ENCODE peak calls at places on chromosome 7, in five cellular contexts. One of them, this sample, is unnamed.
A peak's percentile ranks its signal among the peaks of the same experiment; 100 is the strongest.

GRCh38 chr7:120005720-120006119 is 267.3 kb upstream of the KCND2 start:
- DNase-seq in Jurkat, Clone E6-1: no peak
- DNase-seq in naive thymus-derived CD8-positive, alpha-beta T cell: no peak
- DNase-seq in ACHN: no peak
- DNase-seq in CD4-positive, alpha-beta T cell: no peak
- DNase-seq in this sample: no peak

GRCh38 chr7:55593172-55593514 is 20.8 kb upstream of the VOPP1 start:
- DNase-seq in Jurkat, Clone E6-1: no peak
- DNase-seq in naive thymus-derived CD8-positive, alpha-beta T cell: no peak
- DNase-seq in ACHN: no peak
- DNase-seq in CD4-positive, alpha-beta T cell: no peak
- DNase-seq in this sample: no peak

GRCh38 chr7:43294080-43294630 is 181.7 kb downstream of the HECW1 start:
- DNase-seq in Jurkat, Clone E6-1: no peak
- DNase-seq in naive thymus-derived CD8-positive, alpha-beta T cell: no peak
- DNase-seq in ACHN: peak; percentile 19
- DNase-seq in CD4-positive, alpha-beta T cell: no peak
- DNase-seq in this sample: no peak

GRCh38 chr7:147570390-147570789 is 1020.2 kb upstream of the C7orf33 start:
- DNase-seq in Jurkat, Clone E6-1: no peak
- DNase-seq in naive thymus-derived CD8-positive, alpha-beta T cell: no peak
- DNase-seq in ACHN: no peak
- DNase-seq in CD4-positive, alpha-beta T cell: no peak
- DNase-seq in this sample: no peak

GRCh38 chr7:123724725-123725381 is 23.9 kb downstream of the WASL start:
- DNase-seq in Jurkat, Clone E6-1: peak; percentile 85
- DNase-seq in naive thymus-derived CD8-positive, alpha-beta T cell: no peak
- DNase-seq in ACHN: no peak
- DNase-seq in CD4-positive, alpha-beta T cell: no peak
- DNase-seq in this sample: no peak

GRCh38 chr7:106730021-106730420 is 69.1 kb upstream of the CCDC71L start:
- DNase-seq in Jurkat, Clone E6-1: no peak
- DNase-seq in naive thymus-derived CD8-positive, alpha-beta T cell: no peak
- DNase-seq in ACHN: no peak
- DNase-seq in CD4-positive, alpha-beta T cell: no peak
- DNase-seq in this sample: no peak

GRCh38 chr7:91085175-91085574 is 179.1 kb upstream of the FZD1 start:
- DNase-seq in Jurkat, Clone E6-1: peak; percentile 67
- DNase-seq in naive thymus-derived CD8-positive, alpha-beta T cell: no peak
- DNase-seq in ACHN: no peak
- DNase-seq in CD4-positive, alpha-beta T cell: no peak
- DNase-seq in this sample: no peak

GRCh38 chr7:96219382-96220130 is 102.3 kb downstream of the SLC25A13 start:
- DNase-seq in Jurkat, Clone E6-1: no peak
- DNase-seq in naive thymus-derived CD8-positive, alpha-beta T cell: no peak
- DNase-seq in ACHN: peak; percentile 80
- DNase-seq in CD4-positive, alpha-beta T cell: no peak
- DNase-seq in this sample: no peak

GRCh38 chr7:66413379-66414114 is 208.4 kb downstream of the TPST1 start:
- DNase-seq in Jurkat, Clone E6-1: no peak
- DNase-seq in naive thymus-derived CD8-positive, alpha-beta T cell: peak; percentile 80
- DNase-seq in ACHN: peak; percentile 92
- DNase-seq in CD4-positive, alpha-beta T cell: peak; percentile 74
- DNase-seq in this sample: peak; percentile 73

GRCh38 chr7:123260428-123260960 is 60.7 kb upstream of the SLC13A1 start:
- DNase-seq in Jurkat, Clone E6-1: no peak
- DNase-seq in naive thymus-derived CD8-positive, alpha-beta T cell: no peak
- DNase-seq in ACHN: no peak
- DNase-seq in CD4-positive, alpha-beta T cell: no peak
- DNase-seq in this sample: no peak

GRCh38 chr7:2732959-2733584 is 45.1 kb downstream of the AMZ1 start:
- DNase-seq in Jurkat, Clone E6-1: no peak
- DNase-seq in naive thymus-derived CD8-positive, alpha-beta T cell: no peak
- DNase-seq in ACHN: no peak
- DNase-seq in CD4-positive, alpha-beta T cell: no peak
- DNase-seq in this sample: no peak

GRCh38 chr7:70131807-70132565 is 533.7 kb downstream of the AUTS2 start:
- DNase-seq in Jurkat, Clone E6-1: no peak
- DNase-seq in naive thymus-derived CD8-positive, alpha-beta T cell: no peak
- DNase-seq in ACHN: no peak
- DNase-seq in CD4-positive, alpha-beta T cell: no peak
- DNase-seq in this sample: no peak

GRCh38 chr7:108875139-108875538 is 305.5 kb downstream of the DNAJB9 start:
- DNase-seq in Jurkat, Clone E6-1: no peak
- DNase-seq in naive thymus-derived CD8-positive, alpha-beta T cell: no peak
- DNase-seq in ACHN: peak; percentile 34
- DNase-seq in CD4-positive, alpha-beta T cell: no peak
- DNase-seq in this sample: peak; percentile 4

GRCh38 chr7:27198871-27199801 is 755 bp downstream of the HOXA13 start:
- DNase-seq in Jurkat, Clone E6-1: no peak
- DNase-seq in naive thymus-derived CD8-positive, alpha-beta T cell: no peak
- DNase-seq in ACHN: peak; percentile 45
- DNase-seq in CD4-positive, alpha-beta T cell: no peak
- DNase-seq in this sample: no peak

GRCh38 chr7:131196808-131197207 is 130.9 kb upstream of the MKLN1 start:
- DNase-seq in Jurkat, Clone E6-1: no peak
- DNase-seq in naive thymus-derived CD8-positive, alpha-beta T cell: no peak
- DNase-seq in ACHN: peak; percentile 49
- DNase-seq in CD4-positive, alpha-beta T cell: no peak
- DNase-seq in this sample: no peak

GRCh38 chr7:84813376-84813775 is 373.5 kb downstream of the SEMA3D start:
- DNase-seq in Jurkat, Clone E6-1: no peak
- DNase-seq in naive thymus-derived CD8-positive, alpha-beta T cell: no peak
- DNase-seq in ACHN: no peak
- DNase-seq in CD4-positive, alpha-beta T cell: no peak
- DNase-seq in this sample: no peak

GRCh38 chr7:72336887-72337821 is 75.0 kb downstream of the CALN1 start:
- DNase-seq in Jurkat, Clone E6-1: no peak
- DNase-seq in naive thymus-derived CD8-positive, alpha-beta T cell: no peak
- DNase-seq in ACHN: no peak
- DNase-seq in CD4-positive, alpha-beta T cell: no peak
- DNase-seq in this sample: no peak

GRCh38 chr7:36630112-36630650 is 94.1 kb downstream of the AOAH start:
- DNase-seq in Jurkat, Clone E6-1: no peak
- DNase-seq in naive thymus-derived CD8-positive, alpha-beta T cell: no peak
- DNase-seq in ACHN: no peak
- DNase-seq in CD4-positive, alpha-beta T cell: no peak
- DNase-seq in this sample: no peak

GRCh38 chr7:73725703-73726466 is 6.4 kb upstream of the STX1A start:
- DNase-seq in Jurkat, Clone E6-1: peak; percentile 53
- DNase-seq in naive thymus-derived CD8-positive, alpha-beta T cell: peak; percentile 90
- DNase-seq in ACHN: peak; percentile 83
- DNase-seq in CD4-positive, alpha-beta T cell: peak; percentile 96
- DNase-seq in this sample: peak; percentile 80

GRCh38 chr7:150402671-150403321 is 23.7 kb downstream of the ZNF775 start:
- DNase-seq in Jurkat, Clone E6-1: no peak
- DNase-seq in naive thymus-derived CD8-positive, alpha-beta T cell: no peak
- DNase-seq in ACHN: no peak
- DNase-seq in CD4-positive, alpha-beta T cell: no peak
- DNase-seq in this sample: no peak

GRCh38 chr7:101575731-101576130 is 53.4 kb downstream of the MYL10 start:
- DNase-seq in Jurkat, Clone E6-1: no peak
- DNase-seq in naive thymus-derived CD8-positive, alpha-beta T cell: no peak
- DNase-seq in ACHN: no peak
- DNase-seq in CD4-positive, alpha-beta T cell: no peak
- DNase-seq in this sample: no peak

GRCh38 chr7:112009081-112009480 is 197.1 kb downstream of the DOCK4 start:
- DNase-seq in Jurkat, Clone E6-1: no peak
- DNase-seq in naive thymus-derived CD8-positive, alpha-beta T cell: no peak
- DNase-seq in ACHN: peak; percentile 21
- DNase-seq in CD4-positive, alpha-beta T cell: no peak
- DNase-seq in this sample: no peak

GRCh38 chr7:105015631-105015965 is 1.6 kb downstream of the KMT2E start:
- DNase-seq in Jurkat, Clone E6-1: no peak
- DNase-seq in naive thymus-derived CD8-positive, alpha-beta T cell: no peak
- DNase-seq in ACHN: peak; percentile 58
- DNase-seq in CD4-positive, alpha-beta T cell: peak; percentile 15
- DNase-seq in this sample: peak; percentile 64

GRCh38 chr7:141441837-141442627 is 109.2 kb upstream of the AGK start:
- DNase-seq in Jurkat, Clone E6-1: no peak
- DNase-seq in naive thymus-derived CD8-positive, alpha-beta T cell: no peak
- DNase-seq in ACHN: no peak
- DNase-seq in CD4-positive, alpha-beta T cell: no peak
- DNase-seq in this sample: no peak

GRCh38 chr7:82067628-82068264 is 297.9 kb upstream of the HGF start:
- DNase-seq in Jurkat, Clone E6-1: no peak
- DNase-seq in naive thymus-derived CD8-positive, alpha-beta T cell: no peak
- DNase-seq in ACHN: no peak
- DNase-seq in CD4-positive, alpha-beta T cell: no peak
- DNase-seq in this sample: no peak

GRCh38 chr7:25240896-25241295 is 12.6 kb upstream of the NPVF start:
- DNase-seq in Jurkat, Clone E6-1: no peak
- DNase-seq in naive thymus-derived CD8-positive, alpha-beta T cell: no peak
- DNase-seq in ACHN: no peak
- DNase-seq in CD4-positive, alpha-beta T cell: no peak
- DNase-seq in this sample: no peak

GRCh38 chr7:99679032-99679399 is 780 bp downstream of the CYP3A5 start:
- DNase-seq in Jurkat, Clone E6-1: no peak
- DNase-seq in naive thymus-derived CD8-positive, alpha-beta T cell: no peak
- DNase-seq in ACHN: peak; percentile 98
- DNase-seq in CD4-positive, alpha-beta T cell: no peak
- DNase-seq in this sample: no peak

GRCh38 chr7:3107228-3107763 is 63.6 kb upstream of the CARD11 start:
- DNase-seq in Jurkat, Clone E6-1: no peak
- DNase-seq in naive thymus-derived CD8-positive, alpha-beta T cell: no peak
- DNase-seq in ACHN: no peak
- DNase-seq in CD4-positive, alpha-beta T cell: no peak
- DNase-seq in this sample: no peak

GRCh38 chr7:157604661-157605381 is 268.0 kb downstream of the DNAJB6 start:
- DNase-seq in Jurkat, Clone E6-1: no peak
- DNase-seq in naive thymus-derived CD8-positive, alpha-beta T cell: no peak
- DNase-seq in ACHN: no peak
- DNase-seq in CD4-positive, alpha-beta T cell: no peak
- DNase-seq in this sample: no peak

GRCh38 chr7:37212051-37212450 is 236.6 kb downstream of the ELMO1 start:
- DNase-seq in Jurkat, Clone E6-1: no peak
- DNase-seq in naive thymus-derived CD8-positive, alpha-beta T cell: no peak
- DNase-seq in ACHN: no peak
- DNase-seq in CD4-positive, alpha-beta T cell: no peak
- DNase-seq in this sample: no peak

GRCh38 chr7:4519819-4520520 is 162.1 kb upstream of the FOXK1 start:
- DNase-seq in Jurkat, Clone E6-1: no peak
- DNase-seq in naive thymus-derived CD8-positive, alpha-beta T cell: no peak
- DNase-seq in ACHN: no peak
- DNase-seq in CD4-positive, alpha-beta T cell: no peak
- DNase-seq in this sample: no peak

This sample was measured in CD4-positive, CD25-positive, alpha-beta regulatory T cell.